ENCODE peak calls at places on chromosomes 12 and 14, in ten cellular contexts. O is thyroid gland; T is prostate gland; P is CD8-positive, alpha-beta memory T cell; F is hepatocyte; I is astrocyte of the spinal cord; D is uterus; L is HFF-Myc; G is brain microvascular endothelial cell; B is lung. Y is an unnamed sample.

GRCh38 chr12:3944620-3945019 is 71.4 kb upstream of the PARP11 start:
- DNase-seq in O (no peak), T (no peak), P (no peak), F (no peak), I (no peak), D (no peak), L (no peak), G (no peak), B (no peak), Y (peak; percentile 64)

GRCh38 chr12:131213896-131214442 is 260.3 kb downstream of the ADGRD1 start:
- DNase-seq in O (no peak), T (no peak), P (no peak), F (no peak), I (no peak), D (no peak), L (no peak), G (no peak), B (no peak), Y (no peak)

GRCh38 chr12:90323217-90323616 is 614.6 kb upstream of the ATP2B1 start:
- DNase-seq in O (no peak), T (no peak), P (no peak), F (no peak), I (no peak), D (no peak), L (no peak), G (no peak), B (no peak), Y (no peak)

GRCh38 chr12:57467915-57468314 is 8.3 kb downstream of the GLI1 start:
- DNase-seq in O (no peak), T (no peak), P (no peak), F (no peak), I (no peak), D (no peak), L (no peak), G (no peak), B (no peak), Y (no peak)

GRCh38 chr14:74713395-74713735 is 421 bp downstream of the FCF1 start:
- DNase-seq in O (no peak), T (no peak), P (no peak), F (no peak), I (peak; percentile 14), D (no peak), L (no peak), G (no peak), B (no peak), Y (no peak)

GRCh38 chr14:22386924-22387775 is 201.9 kb downstream of the DAD1 start:
- DNase-seq in O (peak; percentile 54), T (peak; percentile 67), P (no peak), F (peak; percentile 90), I (peak; percentile 84), D (peak; percentile 85), L (peak; percentile 70), G (peak; percentile 70), B (peak; percentile 76), Y (peak; percentile 84)

GRCh38 chr12:112946236-112947000 is 8.1 kb downstream of the OAS3 start:
- DNase-seq in O (no peak), T (no peak), P (no peak), F (no peak), I (no peak), D (no peak), L (no peak), G (no peak), B (no peak), Y (no peak)

GRCh38 chr14:57066887-57067513 is 201.7 kb downstream of the EXOC5 start:
- DNase-seq in O (peak; percentile 45), T (peak; percentile 18), P (no peak), F (peak; percentile 65), I (peak; percentile 7), D (no peak), L (no peak), G (peak; percentile 14), B (no peak), Y (peak; percentile 65)

GRCh38 chr12:10101042-10101579 is 2.3 kb upstream of the CLEC1A start:
- DNase-seq in O (no peak), T (peak; percentile 55), P (no peak), F (peak; percentile 55), I (peak; percentile 44), D (peak; percentile 27), L (peak; percentile 92), G (no peak), B (no peak), Y (no peak)

DNA sequence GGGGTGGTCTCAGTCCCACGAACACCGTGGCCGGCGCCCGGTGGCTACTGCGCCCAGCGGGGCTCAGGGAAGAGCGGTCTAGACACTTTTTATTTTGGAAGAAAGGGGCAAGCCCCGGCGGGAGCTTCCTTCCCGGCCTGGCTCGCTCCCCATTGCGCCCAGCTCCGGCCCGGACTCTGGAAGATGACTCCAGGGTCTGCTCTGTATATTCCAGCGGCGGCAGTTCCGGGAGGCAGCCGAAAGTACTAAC is 225.1 kb upstream of the CRY1 start:
- DNase-seq in O (no peak), T (no peak), P (no peak), F (no peak), I (no peak), D (no peak), L (no peak), G (no peak), B (no peak), Y (no peak)
- H3K4me3 ChIP-seq in O (peak overlapping the region; percentile 74), T (peak overlapping the region; percentile 55), P (peak overlapping the region; percentile 93), F (peak overlapping the region; percentile 43), I (peak overlapping the region; percentile 52), D (peak overlapping the region; percentile 23), L (peak overlapping the region; percentile 33), G (peak overlapping the region; percentile 67), B (peak overlapping the region; percentile 9), Y (peak overlapping the region; percentile 66)

GRCh38 chr14:99242816-99243795 is 28.9 kb downstream of the BCL11B start:
- DNase-seq in O (no peak), T (no peak), P (peak; percentile 80), F (no peak), I (no peak), D (no peak), L (no peak), G (no peak), B (no peak), Y (no peak)

GRCh38 chr14:99245541-99246511 is 26.2 kb downstream of the BCL11B start:
- DNase-seq in O (peak; percentile 86), T (no peak), P (no peak), F (peak; percentile 59), I (no peak), D (no peak), L (no peak), G (no peak), B (no peak), Y (peak; percentile 98)

GRCh38 chr14:99244299-99244959 is 27.6 kb downstream of the BCL11B start:
- DNase-seq in O (peak; percentile 26), T (no peak), P (no peak), F (no peak), I (no peak), D (no peak), L (no peak), G (no peak), B (no peak), Y (no peak)

GRCh38 chr14:99246536-99247083 is 25.4 kb downstream of the BCL11B start:
- DNase-seq in O (no peak), T (no peak), P (peak; percentile 66), F (no peak), I (no peak), D (no peak), L (no peak), G (no peak), B (no peak), Y (peak; percentile 89)

DNA sequence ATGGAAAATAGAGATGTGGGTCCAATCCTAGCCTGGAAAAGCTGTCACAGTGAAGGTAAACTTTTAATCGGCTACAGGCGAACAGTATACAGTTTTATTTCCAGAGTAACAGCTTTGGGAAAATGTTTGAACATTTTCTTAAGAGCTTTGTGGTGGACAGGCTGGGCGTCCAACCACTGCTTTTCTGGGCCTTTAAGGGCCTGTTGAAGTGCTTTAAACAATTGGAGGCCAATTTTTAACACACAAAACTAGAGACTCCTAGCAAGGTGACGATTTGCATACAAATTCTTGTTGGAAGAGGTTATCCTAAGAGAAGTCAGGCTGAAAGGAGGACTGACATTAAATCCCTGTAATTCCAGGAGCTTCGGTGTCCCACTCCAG is 27.0 kb downstream of the BCL11B start:
- DNase-seq in O (peak; percentile 49), T (no peak), P (no peak), F (no peak), I (no peak), D (no peak), L (no peak), G (no peak), B (no peak), Y (no peak)
- H3K4me3 ChIP-seq in O (no peak overlapping the region), T (no peak overlapping the region), P (peak overlapping the region; percentile 70), F (no peak overlapping the region), I (no peak overlapping the region), D (no peak overlapping the region), L (no peak overlapping the region), G (no peak overlapping the region), B (no peak overlapping the region), Y (peak overlapping the region; percentile 66)

GRCh38 chr12:124420041-124420765 is 125.3 kb downstream of the RFLNA start:
- DNase-seq in O (no peak), T (no peak), P (no peak), F (no peak), I (no peak), D (no peak), L (no peak), G (no peak), B (no peak), Y (no peak)

GRCh38 chr12:124423683-124424515 is 129.0 kb downstream of the RFLNA start:
- DNase-seq in O (no peak), T (no peak), P (peak; percentile 30), F (no peak), I (no peak), D (no peak), L (no peak), G (no peak), B (no peak), Y (no peak)

GRCh38 chr12:124420972-124421674 is 126.2 kb downstream of the RFLNA start:
- DNase-seq in O (no peak), T (no peak), P (no peak), F (no peak), I (no peak), D (no peak), L (no peak), G (peak; percentile 12), B (no peak), Y (no peak)

GRCh38 chr12:124422570-124423523 is 128.0 kb downstream of the RFLNA start:
- DNase-seq in O (peak; percentile 96), T (peak; percentile 89), P (no peak), F (peak; percentile 89), I (peak; percentile 98), D (peak; percentile 95), L (peak; percentile 77), G (peak; percentile 75), B (peak; percentile 91), Y (peak; percentile 77)

DNA sequence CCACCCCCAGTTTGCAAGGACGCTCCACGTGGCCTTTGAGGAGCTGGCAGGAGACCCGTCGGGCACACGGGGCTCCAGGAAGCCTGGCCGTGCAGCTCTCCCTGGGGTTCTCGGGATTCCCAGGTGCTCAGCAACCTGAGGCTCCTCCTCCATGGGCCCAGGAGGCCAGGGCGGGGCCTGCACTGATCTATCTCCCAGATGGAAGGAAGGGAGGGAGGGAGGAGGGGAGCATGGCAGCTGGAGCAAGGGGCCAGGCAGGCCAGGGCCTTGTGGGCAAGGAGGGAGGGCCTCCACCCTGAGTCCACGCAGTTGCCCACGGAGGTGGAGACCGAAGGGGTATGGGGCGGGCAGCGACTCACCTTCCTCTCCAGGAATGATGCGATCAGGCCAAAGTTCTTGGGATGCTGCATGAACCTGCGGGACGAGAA is 127.3 kb downstream of the RFLNA start:
- DNase-seq in O (peak; percentile 91), T (peak; percentile 85), P (no peak), F (peak; percentile 72), I (no peak), D (peak; percentile 71), L (no peak), G (no peak), B (peak; percentile 68), Y (peak; percentile 88)
- H3K4me3 ChIP-seq in O (no peak overlapping the region), T (peak overlapping the region; percentile 10), P (no peak overlapping the region), F (no peak overlapping the region), I (peak overlapping the region; percentile 20), D (peak overlapping the region; percentile 39), L (no peak overlapping the region), G (peak overlapping the region; percentile 15), B (no peak overlapping the region), Y (no peak overlapping the region)

GRCh38 chr12:27221625-27222387 is 22.3 kb upstream of the STK38L start:
- DNase-seq in O (no peak), T (no peak), P (no peak), F (no peak), I (no peak), D (no peak), L (no peak), G (no peak), B (no peak), Y (no peak)
- H3K4me3 ChIP-seq in O (no peak overlapping the region), T (no peak overlapping the region), P (no peak overlapping the region), F (no peak overlapping the region), I (no peak overlapping the region), D (no peak overlapping the region), L (no peak overlapping the region), G (no peak overlapping the region), B (no peak overlapping the region), Y (no peak overlapping the region)